ENCODE peak calls at places on chromosomes 11 and 22, in six cellular contexts. H, B, M, Z, F and Q are unnamed samples.

GRCh38 chr22:46353483-46354105 is 18.1 kb downstream of the TRMU start:
- DNase-seq in H (no peak), B (no peak), M (no peak), Z (no peak), F (no peak), Q (no peak)

GRCh38 chr11:45671246-45672171 is 6.1 kb upstream of the CHST1 start:
- DNase-seq in H (no peak), B (no peak), M (no peak), Z (no peak), F (no peak), Q (no peak)

GRCh38 chr11:33658195-33658900 is 42.3 kb downstream of the C11orf91 start:
- DNase-seq in H (no peak), B (no peak), M (no peak), Z (no peak), F (no peak), Q (no peak)

GRCh38 chr11:64765291-64765803 is 5.6 kb upstream of the PYGM start:
- DNase-seq in H (no peak), B (peak; percentile 36), M (no peak), Z (no peak), F (no peak), Q (no peak)

GRCh38 chr11:111932605-111932938 is 4.6 kb upstream of the DIXDC1 start:
- DNase-seq in H (no peak), B (no peak), M (no peak), Z (no peak), F (no peak), Q (no peak)

GRCh38 chr11:62547691-62548281 is 1.2 kb upstream of the AHNAK start:
- DNase-seq in H (no peak), B (no peak), M (no peak), Z (no peak), F (no peak), Q (no peak)

GRCh38 chr22:23231471-23232093 is 51.3 kb downstream of the BCR start:
- DNase-seq in H (no peak), B (no peak), M (no peak), Z (no peak), F (no peak), Q (no peak)

GRCh38 chr11:69088676-69089146 is 40.0 kb downstream of the TPCN2 start:
- DNase-seq in H (peak; percentile 30), B (peak; percentile 74), M (peak; percentile 63), Z (peak; percentile 42), F (peak; percentile 92), Q (peak; percentile 55)

GRCh38 chr22:40637181-40638150 is 947 bp upstream of the MRTFA start:
- DNase-seq in H (no peak), B (peak; percentile 56), M (no peak), Z (peak; percentile 37), F (peak; percentile 14), Q (no peak)